ENCODE peak calls at places on chromosomes 7 and 10, in four cellular contexts. One of them, this sample, is unnamed.

GRCh38 chr10:98855403-98856189 is 380.1 kb downstream of the HPSE2 start:
- DNase-seq in NB4: no peak
- DNase-seq in endothelial cell of umbilical vein: no peak
- DNase-seq in A549: no peak
- DNase-seq in this sample: no peak

GRCh38 chr7:153408360-153409335 is 643.5 kb upstream of the DPP6 start:
- DNase-seq in NB4: no peak
- DNase-seq in endothelial cell of umbilical vein: no peak
- DNase-seq in A549: no peak
- DNase-seq in this sample: no peak

GRCh38 chr10:47060993-47061500 is 149.8 kb downstream of the PTPN20 start:
- DNase-seq in A549: no peak
- DNase-seq in NB4: no peak
- DNase-seq in endothelial cell of umbilical vein: no peak
- DNase-seq in this sample: no peak

GRCh38 chr7:66413379-66414114 is 208.4 kb downstream of the TPST1 start:
- DNase-seq in A549: peak; percentile 97
- DNase-seq in endothelial cell of umbilical vein: peak; percentile 87
- DNase-seq in NB4: peak; percentile 43
- DNase-seq in this sample: no peak

GRCh38 chr10:6716521-6716920 is 136.4 kb upstream of the PRKCQ start:
- DNase-seq in A549: no peak
- DNase-seq in NB4: no peak
- DNase-seq in endothelial cell of umbilical vein: no peak
- DNase-seq in this sample: no peak

GRCh38 chr7:84200859-84201258 is 6.3 kb upstream of the SEMA3A start:
- DNase-seq in endothelial cell of umbilical vein: no peak
- DNase-seq in NB4: no peak
- DNase-seq in A549: no peak
- DNase-seq in this sample: no peak

GRCh38 chr10:7304110-7304509 is 106.7 kb downstream of the SFMBT2 start:
- DNase-seq in endothelial cell of umbilical vein: no peak
- DNase-seq in NB4: no peak
- DNase-seq in A549: no peak
- DNase-seq in this sample: no peak

GRCh38 chr10:38025283-38025682 is 14.8 kb downstream of the ZNF33A start:
- DNase-seq in A549: no peak
- DNase-seq in NB4: peak; percentile 52
- DNase-seq in endothelial cell of umbilical vein: no peak
- DNase-seq in this sample: no peak

GRCh38 chr7:43362652-43363428 is 220.1 kb upstream of the STK17A start:
- DNase-seq in endothelial cell of umbilical vein: peak; percentile 28
- DNase-seq in A549: no peak
- DNase-seq in NB4: peak; percentile 72
- DNase-seq in this sample: no peak

GRCh38 chr7:75798770-75799169 is 14.8 kb downstream of the CCL24 start:
- DNase-seq in A549: no peak
- DNase-seq in endothelial cell of umbilical vein: no peak
- DNase-seq in NB4: no peak
- DNase-seq in this sample: no peak

GRCh38 chr10:78578929-78579328 is 489.8 kb upstream of the ZMIZ1 start:
- DNase-seq in endothelial cell of umbilical vein: no peak
- DNase-seq in NB4: peak; percentile 53
- DNase-seq in A549: no peak
- DNase-seq in this sample: peak; percentile 21

GRCh38 chr7:117085275-117085674 is 132.0 kb downstream of the ST7 start:
- DNase-seq in endothelial cell of umbilical vein: no peak
- DNase-seq in NB4: no peak
- DNase-seq in A549: no peak
- DNase-seq in this sample: no peak

GRCh38 chr10:103733002-103733419 is 122.4 kb downstream of the SH3PXD2A start:
- DNase-seq in NB4: no peak
- DNase-seq in endothelial cell of umbilical vein: peak; percentile 8
- DNase-seq in A549: no peak
- DNase-seq in this sample: no peak

GRCh38 chr10:20289055-20289454 is 472.8 kb downstream of the PLXDC2 start:
- DNase-seq in A549: no peak
- DNase-seq in endothelial cell of umbilical vein: no peak
- DNase-seq in NB4: no peak
- DNase-seq in this sample: no peak

GRCh38 chr10:29011511-29011910 is 277.4 kb upstream of the LYZL1 start:
- DNase-seq in NB4: no peak
- DNase-seq in endothelial cell of umbilical vein: no peak
- DNase-seq in A549: no peak
- DNase-seq in this sample: no peak

GRCh38 chr10:16828731-16829175 is 11.5 kb upstream of the RSU1 start:
- DNase-seq in endothelial cell of umbilical vein: peak; percentile 94
- DNase-seq in A549: no peak
- DNase-seq in NB4: no peak
- DNase-seq in this sample: no peak

GRCh38 chr10:77301305-77301730 is 336.3 kb downstream of the KCNMA1 start:
- DNase-seq in NB4: no peak
- DNase-seq in A549: peak; percentile 25
- DNase-seq in endothelial cell of umbilical vein: peak; percentile 30
- DNase-seq in this sample: no peak

GRCh38 chr7:18610331-18610948 is 114.9 kb downstream of the HDAC9 start:
- DNase-seq in NB4: peak; percentile 48
- DNase-seq in endothelial cell of umbilical vein: peak; percentile 38
- DNase-seq in A549: no peak
- DNase-seq in this sample: no peak

GRCh38 chr10:77299257-77299656 is 338.4 kb downstream of the KCNMA1 start:
- DNase-seq in NB4: no peak
- DNase-seq in endothelial cell of umbilical vein: no peak
- DNase-seq in A549: no peak
- DNase-seq in this sample: no peak

GRCh38 chr10:130409346-130409745 is 273.2 kb downstream of the GLRX3 start:
- DNase-seq in NB4: no peak
- DNase-seq in A549: no peak
- DNase-seq in endothelial cell of umbilical vein: no peak
- DNase-seq in this sample: no peak

GRCh38 chr7:127535546-127536425 is 49.6 kb downstream of the GCC1 start:
- DNase-seq in NB4: no peak
- DNase-seq in endothelial cell of umbilical vein: no peak
- DNase-seq in A549: no peak
- DNase-seq in this sample: no peak

GRCh38 chr10:123759496-123760070 is 93.4 kb downstream of the GPR26 start:
- DNase-seq in endothelial cell of umbilical vein: no peak
- DNase-seq in NB4: no peak
- DNase-seq in A549: no peak
- DNase-seq in this sample: no peak

GRCh38 chr7:22587322-22587721 is 87.3 kb upstream of the STEAP1B start:
- DNase-seq in A549: no peak
- DNase-seq in endothelial cell of umbilical vein: peak; percentile 91
- DNase-seq in NB4: peak; percentile 53
- DNase-seq in this sample: no peak

GRCh38 chr7:21256310-21256877 is 171.5 kb upstream of the SP4 start:
- DNase-seq in endothelial cell of umbilical vein: peak; percentile 62
- DNase-seq in A549: peak; percentile 6
- DNase-seq in NB4: peak; percentile 47
- DNase-seq in this sample: no peak

GRCh38 chr10:121667948-121668335 is 69.7 kb upstream of the FGFR2 start:
- DNase-seq in A549: no peak
- DNase-seq in NB4: no peak
- DNase-seq in endothelial cell of umbilical vein: no peak
- DNase-seq in this sample: no peak

GRCh38 chr7:111011500-111011899 is 79.4 kb upstream of the LRRN3 start:
- DNase-seq in A549: no peak
- DNase-seq in endothelial cell of umbilical vein: no peak
- DNase-seq in NB4: no peak
- DNase-seq in this sample: no peak

GRCh38 chr7:115260381-115260780 is 338.5 kb downstream of the MDFIC start:
- DNase-seq in NB4: no peak
- DNase-seq in endothelial cell of umbilical vein: no peak
- DNase-seq in A549: no peak
- DNase-seq in this sample: no peak

GRCh38 chr10:34955391-34955790 is 134.8 kb downstream of the CUL2 start:
- DNase-seq in A549: no peak
- DNase-seq in endothelial cell of umbilical vein: no peak
- DNase-seq in NB4: peak; percentile 20
- DNase-seq in this sample: no peak

GRCh38 chr7:90320801-90321494 is at the start of gene FAM237B:
- DNase-seq in NB4: no peak
- DNase-seq in A549: peak; percentile 21
- DNase-seq in endothelial cell of umbilical vein: no peak
- DNase-seq in this sample: no peak

GRCh38 chr7:1124164-1124563 is 35.8 kb downstream of the ZFAND2A start:
- DNase-seq in A549: no peak
- DNase-seq in NB4: no peak
- DNase-seq in endothelial cell of umbilical vein: no peak
- DNase-seq in this sample: no peak

GRCh38 chr7:1123721-1124120 is 35.8 kb downstream of the GPER1 start:
- DNase-seq in endothelial cell of umbilical vein: peak; percentile 94
- DNase-seq in NB4: no peak
- DNase-seq in A549: peak; percentile 12
- DNase-seq in this sample: no peak

GRCh38 chr7:1124816-1125602 is 35.0 kb downstream of the ZFAND2A start:
- DNase-seq in NB4: no peak
- DNase-seq in A549: no peak
- DNase-seq in endothelial cell of umbilical vein: no peak
- DNase-seq in this sample: no peak

GRCh38 chr7:1127001-1127400 is 33.0 kb downstream of the ZFAND2A start:
- DNase-seq in A549: no peak
- DNase-seq in endothelial cell of umbilical vein: no peak
- DNase-seq in NB4: no peak
- DNase-seq in this sample: no peak

GRCh38 chr7:1125603-1125969 is 34.4 kb downstream of the ZFAND2A start:
- DNase-seq in NB4: no peak
- DNase-seq in endothelial cell of umbilical vein: no peak
- DNase-seq in A549: no peak
- DNase-seq in this sample: no peak
- TF ChIP-seq MYC in NB4: no peak
- TF ChIP-seq MYC in endothelial cell of umbilical vein: no peak
- TF ChIP-seq MYC in A549: no peak
- TF ChIP-seq MYC in this sample: no peak

DNA sequence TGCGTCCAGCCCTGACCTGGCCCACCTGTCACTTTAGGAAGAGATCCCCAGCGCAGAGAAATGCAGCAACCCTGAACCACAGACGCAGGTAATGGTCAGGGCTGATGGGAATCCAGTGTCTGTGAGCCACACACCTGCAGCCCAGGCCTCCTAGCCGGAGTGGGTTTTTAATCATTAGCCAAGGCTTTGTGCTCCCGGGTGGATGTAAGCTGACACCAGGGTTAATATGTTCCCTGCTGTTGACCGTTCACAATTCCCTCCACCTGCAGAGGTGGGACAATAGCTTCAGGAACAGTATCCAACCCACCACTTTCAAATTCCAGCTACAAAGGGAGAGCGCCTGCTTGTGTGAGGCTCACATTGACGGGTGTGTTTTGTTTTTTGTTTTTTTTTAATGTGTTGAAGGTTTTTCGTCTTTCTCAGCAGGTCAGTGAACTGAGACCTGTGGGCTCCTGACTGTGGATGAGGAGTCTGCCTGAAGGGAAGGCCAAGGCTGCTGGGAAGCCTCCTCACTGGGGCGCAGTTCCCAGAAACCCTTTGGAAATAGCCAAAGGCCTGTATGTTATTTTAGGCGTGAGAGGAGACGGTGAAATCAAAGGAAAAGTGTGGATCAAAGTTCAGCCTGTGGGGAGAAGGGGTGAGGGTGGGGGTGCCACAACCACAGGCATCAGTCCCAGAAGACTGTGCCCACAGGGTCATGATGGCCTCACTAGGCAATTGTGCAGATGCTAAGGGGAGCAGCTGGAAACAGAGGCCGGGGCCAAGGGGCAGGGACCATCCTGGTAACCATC is 111.1 kb downstream of the TNS3 start:
- DNase-seq in A549: peak; percentile 76
- DNase-seq in NB4: no peak
- DNase-seq in endothelial cell of umbilical vein: no peak
- DNase-seq in this sample: no peak
- TF ChIP-seq MYC in A549: no peak
- TF ChIP-seq MYC in NB4: no peak
- TF ChIP-seq MYC in endothelial cell of umbilical vein: no peak
- TF ChIP-seq MYC in this sample: no peak

DNA sequence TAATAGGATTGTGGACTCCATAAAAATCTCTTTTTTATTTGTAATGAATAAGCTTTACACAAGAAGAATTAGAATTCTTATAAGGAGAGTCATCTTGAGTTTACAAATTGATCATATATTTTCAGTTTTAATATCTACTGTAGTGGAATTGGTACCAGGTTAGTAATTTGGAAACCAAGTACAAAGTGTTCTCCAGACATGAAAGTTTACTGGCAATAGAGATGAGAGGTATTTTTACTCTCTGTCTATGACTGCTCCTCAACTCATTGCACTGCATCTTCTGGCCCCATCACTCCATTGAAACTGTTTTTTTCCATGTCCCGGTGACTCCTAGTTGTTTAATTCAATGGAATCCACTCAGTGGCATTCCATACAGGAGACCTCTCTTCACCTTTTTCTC is 164.5 kb upstream of the SMIM30 start:
- DNase-seq in endothelial cell of umbilical vein: no peak
- DNase-seq in NB4: no peak
- DNase-seq in A549: no peak
- DNase-seq in this sample: no peak
- TF ChIP-seq MYC in endothelial cell of umbilical vein: no peak
- TF ChIP-seq MYC in NB4: no peak
- TF ChIP-seq MYC in A549: no peak
- TF ChIP-seq MYC in this sample: no peak

GRCh38 chr10:110916554-110917346 is 2.2 kb downstream of the BBIP1 start:
- DNase-seq in A549: no peak
- DNase-seq in endothelial cell of umbilical vein: peak; percentile 12
- DNase-seq in NB4: peak; percentile 20
- DNase-seq in this sample: no peak
- TF ChIP-seq MYC in A549: no peak
- TF ChIP-seq MYC in endothelial cell of umbilical vein: no peak
- TF ChIP-seq MYC in NB4: no peak
- TF ChIP-seq MYC in this sample: no peak

GRCh38 chr10:69537449-69537848 is 35.8 kb downstream of the NEUROG3 start:
- DNase-seq in NB4: no peak
- DNase-seq in A549: no peak
- DNase-seq in endothelial cell of umbilical vein: no peak
- DNase-seq in this sample: no peak

GRCh38 chr10:69527961-69528360 is 45.3 kb downstream of the NEUROG3 start:
- DNase-seq in endothelial cell of umbilical vein: no peak
- DNase-seq in NB4: no peak
- DNase-seq in A549: no peak
- DNase-seq in this sample: no peak

GRCh38 chr10:69533658-69534057 is 39.6 kb downstream of the NEUROG3 start:
- DNase-seq in endothelial cell of umbilical vein: no peak
- DNase-seq in A549: no peak
- DNase-seq in NB4: no peak
- DNase-seq in this sample: no peak
- TF ChIP-seq MYC in endothelial cell of umbilical vein: no peak
- TF ChIP-seq MYC in A549: no peak
- TF ChIP-seq MYC in NB4: no peak
- TF ChIP-seq MYC in this sample: no peak